ENCODE peak calls at places on chromosomes 7 and 10, in six cellular contexts. P is aorta; B is cardiac fibroblast; O is dorsolateral prefrontal cortex; A is activated T-cell treated with anti-CD3 and anti-CD28 coated beads, Interleukin-2, amount 50 U/mL, for 4 hours; N is HEK293T. W is an unnamed sample.
A peak's percentile ranks its signal among the peaks of the same experiment; 100 is the strongest.

GRCh38 chr10:56341612-56342011 is 19.4 kb downstream of the ZWINT start:
- DNase-seq in P (no peak), B (no peak), O (no peak), A (no peak), N (no peak), W (no peak)

GRCh38 chr7:55177589-55178261 is 158.9 kb downstream of the EGFR start:
- DNase-seq in P (no peak), B (peak; percentile 46), O (peak; percentile 30), A (no peak), N (no peak), W (no peak)

GRCh38 chr7:40622830-40623507 is 488.2 kb downstream of the SUGCT start:
- DNase-seq in P (no peak), B (no peak), O (no peak), A (no peak), N (no peak), W (no peak)

GRCh38 chr7:67620216-67620933 is 623.7 kb downstream of the TYW1 start:
- DNase-seq in P (no peak), B (no peak), O (no peak), A (no peak), N (no peak), W (no peak)

GRCh38 chr7:140358771-140359095 is 39.6 kb downstream of the SLC37A3 start:
- DNase-seq in P (no peak), B (no peak), O (peak; percentile 21), A (no peak), N (no peak), W (no peak)

GRCh38 chr7:71236488-71237179 is 104.7 kb downstream of the GALNT17 start:
- DNase-seq in P (no peak), B (no peak), O (no peak), A (no peak), N (no peak), W (no peak)

GRCh38 chr7:816300-816750 is 16.0 kb upstream of the SUN1 start:
- DNase-seq in P (peak; percentile 99), B (peak; percentile 98), O (peak; percentile 95), A (peak; percentile 96), N (peak; percentile 98), W (peak; percentile 97)

GRCh38 chr7:64744680-64745079 is 49.5 kb upstream of the ZNF138 start:
- DNase-seq in P (no peak), B (no peak), O (no peak), A (no peak), N (no peak), W (no peak)

GRCh38 chr7:126778101-126778500 is 474.6 kb downstream of the GRM8 start:
- DNase-seq in P (no peak), B (no peak), O (no peak), A (no peak), N (no peak), W (no peak)

GRCh38 chr10:89414879-89415821 is 782 bp downstream of the IFIT5 start:
- DNase-seq in P (peak; percentile 83), B (peak; percentile 32), O (peak; percentile 32), A (peak; percentile 32), N (peak; percentile 43), W (peak; percentile 65)

GRCh38 chr7:37198188-37198905 is 250.3 kb downstream of the ELMO1 start:
- DNase-seq in P (no peak), B (no peak), O (no peak), A (no peak), N (no peak), W (no peak)

GRCh38 chr10:1199897-1200721 is 143.9 kb downstream of the WDR37 start:
- DNase-seq in P (no peak), B (no peak), O (no peak), A (no peak), N (no peak), W (no peak)

GRCh38 chr10:109282510-109282909 is 640.8 kb downstream of the XPNPEP1 start:
- DNase-seq in P (no peak), B (peak; percentile 13), O (no peak), A (no peak), N (no peak), W (peak; percentile 82)

GRCh38 chr10:78986419-78986818 is 82.3 kb upstream of the ZMIZ1 start:
- DNase-seq in P (no peak), B (peak; percentile 69), O (no peak), A (no peak), N (no peak), W (peak; percentile 16)

GRCh38 chr10:111131168-111131799 is 54.5 kb downstream of the ADRA2A start:
- DNase-seq in P (no peak), B (no peak), O (no peak), A (no peak), N (no peak), W (no peak)

GRCh38 chr7:135406908-135407307 is 103.0 kb downstream of the CNOT4 start:
- DNase-seq in P (no peak), B (no peak), O (no peak), A (no peak), N (no peak), W (no peak)

GRCh38 chr10:14478639-14479038 is 147.9 kb upstream of the FRMD4A start:
- DNase-seq in P (peak; percentile 83), B (peak; percentile 82), O (peak; percentile 88), A (no peak), N (peak; percentile 69), W (peak; percentile 80)

GRCh38 chr10:22573820-22574569 is 140.4 kb downstream of the PIP4K2A start:
- DNase-seq in P (no peak), B (peak; percentile 53), O (no peak), A (no peak), N (peak; percentile 46), W (peak; percentile 49)

GRCh38 chr10:117460846-117461765 is 81.4 kb upstream of the EMX2 start:
- DNase-seq in P (no peak), B (no peak), O (no peak), A (no peak), N (no peak), W (peak; percentile 86)

GRCh38 chr10:52451817-52452216 is 137.7 kb downstream of the DKK1 start:
- DNase-seq in P (no peak), B (peak; percentile 52), O (no peak), A (no peak), N (no peak), W (peak; percentile 94)

GRCh38 chr10:48690791-48691660 is 6.4 kb downstream of the WDFY4 start:
- DNase-seq in P (no peak), B (no peak), O (no peak), A (no peak), N (no peak), W (no peak)

GRCh38 chr10:86367339-86367951 is 850 bp upstream of the GRID1 start:
- DNase-seq in P (peak; percentile 83), B (no peak), O (peak; percentile 49), A (no peak), N (no peak), W (no peak)

GRCh38 chr7:47943676-47944474 is 4.4 kb downstream of the PKD1L1 start:
- DNase-seq in P (no peak), B (no peak), O (no peak), A (no peak), N (no peak), W (peak; percentile 39)

GRCh38 chr7:99919814-99920618 is 686 bp upstream of the TRIM4 start:
- DNase-seq in P (no peak), B (peak; percentile 7), O (no peak), A (no peak), N (no peak), W (peak; percentile 11)

GRCh38 chr7:50355817-50356178 is 51.3 kb downstream of the IKZF1 start:
- DNase-seq in P (no peak), B (no peak), O (no peak), A (no peak), N (no peak), W (no peak)

GRCh38 chr7:45653209-45653907 is 79.2 kb downstream of the ADCY1 start:
- DNase-seq in P (no peak), B (no peak), O (no peak), A (no peak), N (no peak), W (no peak)

GRCh38 chr10:101845903-101846302 is 2.3 kb upstream of the KCNIP2 start:
- DNase-seq in P (no peak), B (no peak), O (no peak), A (no peak), N (no peak), W (no peak)

W was measured in EL.